ENCODE peak calls at places on chromosomes 6 and 20, in seven cellular contexts. C is H9, F is SK-N-SH, B is HepG2, L is GM23338, H is mesendoderm, U is neuronal stem cell. O is an unnamed sample.

GRCh38 chr6:108557494-108558371 is 3.0 kb upstream of the FOXO3 start:
- DNase-seq in C (peak; percentile 90), U (peak; percentile 64), L (peak; percentile 87), H (peak; percentile 57), B (peak; percentile 15), F (peak; percentile 94), O (peak; percentile 88)

GRCh38 chr6:151137441-151137984 is 102.3 kb upstream of the AKAP12 start:
- DNase-seq in B (no peak), H (no peak), C (no peak), L (no peak), U (no peak), F (no peak), O (no peak)

GRCh38 chr6:169654590-169655391 is 47.0 kb downstream of the WDR27 start:
- DNase-seq in H (no peak), U (no peak), C (no peak), F (peak; percentile 68), B (no peak), L (peak; percentile 82), O (peak; percentile 85)

GRCh38 chr6:108558372-108559096 is 2.2 kb upstream of the FOXO3 start:
- DNase-seq in C (peak; percentile 98), H (peak; percentile 99), L (peak; percentile 99), U (peak; percentile 98), F (peak; percentile 89), B (peak; percentile 94), O (peak; percentile 99)

GRCh38 chr20:57723816-57724215 is 14.0 kb upstream of the PMEPA1 start:
- DNase-seq in U (no peak), L (no peak), B (no peak), H (no peak), F (no peak), C (no peak), O (no peak)

GRCh38 chr6:36533321-36533720 is 14.0 kb downstream of the STK38 start:
- DNase-seq in C (no peak), H (no peak), B (no peak), L (no peak), F (no peak), U (no peak), O (no peak)

GRCh38 chr6:33985333-33985751 is 160.5 kb downstream of the GRM4 start:
- DNase-seq in C (peak; percentile 26), H (no peak), U (no peak), B (no peak), L (no peak), F (no peak), O (no peak)

GRCh38 chr20:62367136-62367482 is at the start of gene LAMA5:
- DNase-seq in B (peak; percentile 55), C (peak; percentile 76), L (peak; percentile 79), F (peak; percentile 94), U (peak; percentile 77), H (peak; percentile 70), O (peak; percentile 70)

GRCh38 chr6:133467982-133468380 is 226.8 kb downstream of the EYA4 start:
- DNase-seq in L (no peak), U (no peak), H (no peak), C (no peak), F (no peak), B (no peak), O (no peak)

GRCh38 chr20:50367104-50367674 is 143.0 kb upstream of the PTPN1 start:
- DNase-seq in U (no peak), C (no peak), B (no peak), F (no peak), L (no peak), H (no peak), O (no peak)

GRCh38 chr20:50367739-50368375 is 142.3 kb upstream of the PTPN1 start:
- DNase-seq in U (no peak), C (no peak), H (no peak), B (no peak), L (no peak), F (no peak), O (no peak)

GRCh38 chr20:50368813-50369224 is 141.4 kb upstream of the PTPN1 start:
- DNase-seq in L (no peak), C (no peak), F (no peak), H (peak; percentile 21), B (peak; percentile 80), U (no peak), O (no peak)

GRCh38 chr20:50368386-50368785 is 141.8 kb upstream of the PTPN1 start:
- DNase-seq in L (no peak), H (no peak), C (no peak), U (no peak), B (no peak), F (no peak), O (no peak)

GRCh38 chr20:50366270-50367103 is 143.7 kb upstream of the PTPN1 start:
- DNase-seq in F (peak; percentile 71), L (no peak), B (peak; percentile 100), H (no peak), C (no peak), U (no peak), O (no peak)
- H3K4me2 ChIP-seq in F (no peak overlapping the region), L (no peak overlapping the region), B (peak overlapping the region; percentile 87), H (no peak overlapping the region), C (no peak overlapping the region), U (no peak overlapping the region), O (no peak overlapping the region)

GRCh38 chr20:24779886-24780285 is 169.2 kb upstream of the CST7 start:
- DNase-seq in B (no peak), C (peak; percentile 7), L (no peak), U (no peak), H (no peak), F (no peak), O (no peak)

GRCh38 chr20:24782801-24783630 is 166.1 kb upstream of the CST7 start:
- DNase-seq in C (peak; percentile 41), U (no peak), L (peak; percentile 39), H (peak; percentile 38), B (peak; percentile 24), F (peak; percentile 44), O (no peak)

GRCh38 chr20:24780648-24781047 is 168.4 kb upstream of the CST7 start:
- DNase-seq in H (no peak), C (peak; percentile 29), L (peak; percentile 4), F (no peak), U (no peak), B (no peak), O (no peak)

GRCh38 chr20:24782221-24782620 is 166.8 kb upstream of the CST7 start:
- DNase-seq in L (no peak), U (no peak), B (no peak), C (no peak), H (no peak), F (no peak), O (no peak)

DNA sequence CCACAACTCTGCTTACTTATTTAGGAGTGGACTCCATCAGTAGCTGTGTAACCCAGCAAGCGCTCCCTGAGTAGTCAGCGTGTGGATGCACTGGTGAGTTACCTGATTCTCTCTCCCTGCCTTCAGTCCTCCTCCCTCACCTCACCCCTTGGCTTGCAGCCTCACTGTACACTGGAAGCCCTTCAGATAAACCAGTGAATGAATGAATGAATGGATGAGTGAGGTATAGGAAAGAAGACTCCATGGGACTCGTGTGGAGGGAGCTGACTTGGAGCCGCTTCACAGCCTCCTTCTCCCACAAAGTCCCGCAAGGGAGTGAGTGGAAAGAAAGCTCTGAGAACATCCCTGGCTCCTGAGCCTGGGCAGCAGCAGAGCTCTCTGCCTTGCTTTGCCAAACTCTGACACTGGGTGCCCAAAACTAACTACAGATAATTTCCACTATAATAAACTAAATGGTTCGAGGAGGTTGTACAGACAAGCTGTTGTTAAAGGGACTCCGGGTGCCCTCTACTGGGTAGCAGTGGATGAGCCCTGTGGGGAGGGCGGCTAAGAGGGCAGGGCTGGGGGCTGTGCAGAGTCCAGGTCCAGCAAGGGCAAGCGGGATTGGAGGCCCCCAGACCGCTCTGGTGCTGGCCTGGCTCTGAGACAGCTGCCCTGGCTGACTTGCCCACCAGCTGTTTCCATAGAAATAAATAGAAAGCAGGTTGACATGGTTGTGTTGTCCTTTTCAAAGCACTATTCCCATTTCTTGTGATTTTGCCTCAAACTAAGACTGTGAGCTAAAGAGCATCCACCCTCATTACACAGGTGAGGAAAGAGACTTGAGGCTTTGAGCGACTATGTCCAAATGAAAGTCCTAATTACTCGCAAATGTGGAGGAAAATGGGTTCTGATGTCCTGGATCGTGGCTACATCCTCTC is 167.7 kb upstream of the CST7 start:
- DNase-seq in H (peak; percentile 29), C (peak; percentile 54), B (peak; percentile 39), F (peak; percentile 71), L (peak; percentile 44), U (no peak), O (peak; percentile 71)
- H3K4me2 ChIP-seq in H (no peak overlapping the region), C (no peak overlapping the region), B (no peak overlapping the region), F (no peak overlapping the region), L (no peak overlapping the region), U (no peak overlapping the region), O (no peak overlapping the region)

GRCh38 chr6:141208101-141208500 is 924.6 kb upstream of the GJE1 start:
- DNase-seq in L (no peak), U (no peak), B (no peak), H (no peak), F (no peak), C (no peak), O (no peak)
- H3K4me2 ChIP-seq in L (no peak overlapping the region), U (no peak overlapping the region), B (no peak overlapping the region), H (no peak overlapping the region), F (no peak overlapping the region), C (no peak overlapping the region), O (no peak overlapping the region)

GRCh38 chr6:158868122-158868480 is 48.9 kb upstream of the EZR start:
- DNase-seq in F (no peak), B (no peak), H (no peak), L (no peak), U (no peak), C (no peak), O (no peak)
- H3K4me2 ChIP-seq in F (no peak overlapping the region), B (no peak overlapping the region), H (no peak overlapping the region), L (no peak overlapping the region), U (no peak overlapping the region), C (no peak overlapping the region), O (peak overlapping the region; percentile 67)

DNA sequence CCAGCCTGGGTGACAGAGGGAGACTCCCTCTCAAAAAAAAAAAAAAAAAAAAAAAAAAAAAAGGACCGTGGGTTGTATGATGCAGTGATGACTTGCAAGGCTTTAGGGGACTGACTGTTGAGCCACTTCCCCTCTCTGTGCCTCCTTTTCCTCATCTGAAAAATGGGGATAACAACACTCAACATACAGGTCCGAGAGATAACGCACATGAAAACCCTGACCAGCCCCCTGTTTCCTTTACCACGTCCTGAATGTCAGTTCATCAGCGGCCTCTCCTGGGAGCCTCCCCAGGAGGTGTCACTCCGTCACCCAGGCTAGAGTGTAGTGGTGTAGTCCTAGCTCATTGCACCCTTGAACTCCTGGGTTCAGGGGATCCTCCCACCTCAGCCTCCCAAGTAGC is 3.9 kb downstream of the SLA2 start:
- DNase-seq in C (no peak), F (no peak), U (no peak), B (no peak), H (no peak), L (no peak), O (no peak)
- H3K4me2 ChIP-seq in C (no peak overlapping the region), F (no peak overlapping the region), U (no peak overlapping the region), B (no peak overlapping the region), H (no peak overlapping the region), L (no peak overlapping the region), O (no peak overlapping the region)

DNA sequence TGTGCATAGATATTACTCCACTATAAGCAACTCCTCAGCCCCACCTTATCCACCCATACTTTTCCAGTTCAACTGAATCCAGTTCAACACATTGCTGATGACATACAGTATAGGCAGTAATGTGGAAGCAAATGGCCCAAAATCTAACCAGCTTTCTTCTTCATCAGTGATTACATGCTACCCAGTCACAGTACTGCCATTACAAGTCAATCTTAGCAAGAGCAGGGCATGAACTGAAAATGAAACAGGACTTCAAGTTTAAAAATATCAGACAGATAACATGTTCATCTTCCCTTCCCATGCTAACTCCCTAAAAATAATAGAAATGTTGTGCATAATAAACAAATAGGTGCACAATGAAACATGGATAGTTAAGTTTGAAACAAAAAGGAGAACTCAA is 19.2 kb downstream of the RRAGD start:
- DNase-seq in U (no peak), C (no peak), H (no peak), L (no peak), B (no peak), F (no peak), O (peak; percentile 34)
- H3K4me2 ChIP-seq in U (no peak overlapping the region), C (no peak overlapping the region), H (no peak overlapping the region), L (no peak overlapping the region), B (no peak overlapping the region), F (no peak overlapping the region), O (no peak overlapping the region)